ENCODE peak calls at places on chromosome 13, in nine cellular contexts. L, W, S, Y, C, M, H, E and I are unnamed samples.
A peak's percentile ranks its signal among the peaks of the same experiment; 100 is the strongest.

GRCh38 chr13:97385146-97385545 is 48.8 kb upstream of the RAP2A start:
- DNase-seq in Y (no peak), H (peak; percentile 69), W (peak; percentile 68), L (no peak), C (no peak), S (no peak), E (no peak), M (no peak), I (no peak)

GRCh38 chr13:36420437-36420891 is 11.8 kb upstream of the CCNA1 start:
- DNase-seq in W (peak; percentile 74), E (peak; percentile 75), Y (peak; percentile 30), L (peak; percentile 72), S (peak; percentile 16), H (peak; percentile 38), M (peak; percentile 70), C (peak; percentile 92), I (no peak)

GRCh38 chr13:72952529-72953141 is 106.2 kb upstream of the KLF5 start:
- DNase-seq in E (no peak), C (peak; percentile 7), S (no peak), Y (no peak), L (no peak), H (no peak), M (no peak), W (no peak), I (no peak)

GRCh38 chr13:70856025-70856424 is 747.8 kb upstream of the KLHL1 start:
- DNase-seq in M (no peak), Y (no peak), E (no peak), C (no peak), W (no peak), H (no peak), S (no peak), L (no peak), I (no peak)

GRCh38 chr13:44810067-44810840 is 179.0 kb downstream of the NUFIP1 start:
- DNase-seq in C (peak; percentile 23), L (no peak), W (peak; percentile 72), E (no peak), S (no peak), Y (no peak), M (peak; percentile 62), H (peak; percentile 81), I (no peak)

GRCh38 chr13:40495620-40496001 is 170.8 kb downstream of the FOXO1 start:
- DNase-seq in H (no peak), E (no peak), L (no peak), S (no peak), W (no peak), Y (no peak), C (no peak), M (no peak), I (no peak)

GRCh38 chr13:93709511-93710244 is 483.1 kb downstream of the GPC6 start:
- DNase-seq in H (no peak), L (no peak), E (no peak), Y (no peak), M (no peak), W (no peak), S (no peak), C (peak; percentile 23), I (no peak)

GRCh38 chr13:24274452-24274971 is 34.9 kb upstream of the C1QTNF9 start:
- DNase-seq in C (peak; percentile 54), M (no peak), S (no peak), W (no peak), Y (peak; percentile 34), E (peak; percentile 72), L (no peak), H (no peak), I (no peak)

GRCh38 chr13:79349011-79349410 is 57.0 kb downstream of the RBM26 start:
- DNase-seq in H (peak; percentile 64), W (no peak), Y (no peak), S (no peak), L (no peak), C (no peak), E (peak; percentile 30), M (no peak), I (no peak)
- H3K36me3 ChIP-seq in H (peaks cover 14% of the 10 kb centered on the region), W (no peaks in the 10 kb centered on the region), Y (peaks cover 22% of the 10 kb centered on the region), S (peaks cover 12% of the 10 kb centered on the region), L (peaks cover 35% of the 10 kb centered on the region), C (peaks cover 38% of the 10 kb centered on the region), E (peaks cover 2% of the 10 kb centered on the region), M (peaks cover 23% of the 10 kb centered on the region), I (no peaks in the 10 kb centered on the region)

DNA sequence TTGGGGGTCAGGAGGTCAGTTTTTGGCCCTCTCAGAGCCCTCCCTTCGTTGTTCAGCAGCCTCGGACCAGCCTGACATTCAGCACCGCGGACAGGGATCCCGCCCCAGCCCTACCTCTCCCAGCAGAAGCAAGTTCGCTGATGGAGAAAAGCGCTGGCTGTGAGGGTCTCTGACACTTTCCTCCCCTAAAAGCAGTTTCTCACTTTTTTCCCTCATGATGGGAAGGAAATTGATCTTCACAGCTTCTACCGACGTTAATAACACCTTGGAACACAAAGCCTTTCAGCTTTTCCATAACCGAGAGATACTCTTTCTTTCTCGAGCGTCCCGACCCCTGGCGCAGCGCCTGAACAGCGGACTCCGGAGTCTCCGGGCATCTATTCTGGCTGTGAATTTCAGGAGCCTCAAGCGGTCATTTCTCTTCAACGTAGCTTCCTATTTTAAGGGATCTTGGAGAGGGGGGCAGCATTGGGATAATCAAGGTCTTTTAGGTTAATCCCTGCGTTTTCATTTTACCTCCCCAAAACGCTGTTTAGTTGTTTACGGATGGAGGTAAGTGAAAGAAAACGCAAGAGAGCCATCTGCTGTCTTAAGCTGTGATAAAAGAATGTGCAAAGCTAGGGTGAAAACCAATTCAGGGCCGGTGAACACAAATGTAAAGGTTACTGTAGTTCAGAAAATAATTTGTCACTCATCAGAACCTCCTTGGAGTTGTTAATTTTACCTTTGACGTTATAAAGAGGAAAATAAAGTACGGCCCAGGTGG is 467.2 kb downstream of the ITGBL1 start:
- DNase-seq in L (no peak), S (no peak), C (no peak), M (no peak), Y (peak; percentile 39), H (peak; percentile 23), E (peak; percentile 44), W (peak; percentile 28), I (no peak)
- TF ChIP-seq CTCF in L (no peak), S (no peak), C (no peak), M (no peak), Y (no peak), H (no peak), E (no peak), W (no peak), I (peak; percentile 8)

DNA sequence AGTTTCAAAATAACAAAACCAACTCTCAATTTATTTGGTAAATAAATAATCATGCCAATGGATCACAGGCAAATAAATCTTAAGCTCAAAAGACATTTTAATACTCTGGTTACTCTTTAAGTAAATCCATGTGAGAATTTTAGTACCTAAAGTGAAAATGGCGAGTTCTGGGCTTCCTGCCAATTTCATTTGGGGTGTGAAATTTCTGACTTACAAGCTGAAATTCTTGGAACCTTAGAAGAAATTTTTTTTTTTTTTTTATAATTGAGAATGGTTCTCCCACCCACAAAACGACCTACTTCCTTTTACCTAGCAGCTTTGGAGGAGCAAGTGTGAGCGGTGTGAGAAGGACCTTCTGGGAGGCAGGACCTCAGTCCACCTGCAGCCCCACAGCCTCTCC is 354.5 kb upstream of the NBEA start:
- DNase-seq in W (no peak), H (no peak), S (no peak), Y (no peak), L (no peak), C (peak; percentile 38), M (no peak), E (no peak), I (no peak)
- H3K27me3 ChIP-seq in W (no peaks in the 10 kb centered on the region), H (no peaks in the 10 kb centered on the region), S (no peaks in the 10 kb centered on the region), Y (no peaks in the 10 kb centered on the region), L (no peaks in the 10 kb centered on the region), C (no peaks in the 10 kb centered on the region), M (no peaks in the 10 kb centered on the region), E (no peaks in the 10 kb centered on the region), I (no peaks in the 10 kb centered on the region)

GRCh38 chr13:113472355-113473025 is 18.0 kb downstream of the DCUN1D2 start:
- DNase-seq in M (no peak), S (no peak), L (no peak), E (no peak), C (no peak), H (no peak), W (no peak), Y (no peak), I (no peak)

GRCh38 chr13:113474179-113474578 is 16.3 kb downstream of the DCUN1D2 start:
- DNase-seq in S (no peak), E (peak; percentile 86), H (no peak), Y (no peak), C (peak; percentile 28), L (no peak), M (peak; percentile 42), W (no peak), I (no peak)

GRCh38 chr13:113469582-113469981 is 16.3 kb upstream of the ADPRHL1 start:
- DNase-seq in Y (no peak), C (no peak), W (no peak), L (no peak), M (no peak), S (no peak), E (no peak), H (no peak), I (no peak)

GRCh38 chr13:113470073-113470472 is 16.8 kb upstream of the ADPRHL1 start:
- DNase-seq in E (no peak), M (no peak), Y (no peak), C (no peak), H (no peak), S (no peak), L (no peak), W (no peak), I (no peak)

GRCh38 chr13:113471844-113472243 is 18.6 kb upstream of the ADPRHL1 start:
- DNase-seq in Y (no peak), M (no peak), E (no peak), W (no peak), S (no peak), L (no peak), C (no peak), H (no peak), I (no peak)
- H3K36me3 ChIP-seq in Y (peaks cover 24% of the 10 kb centered on the region), M (peaks cover 64% of the 10 kb centered on the region), E (peaks cover 15% of the 10 kb centered on the region), W (peaks cover 5% of the 10 kb centered on the region), S (peaks cover 5% of the 10 kb centered on the region), L (peaks cover 50% of the 10 kb centered on the region), C (peaks cover 39% of the 10 kb centered on the region), H (peaks cover 4% of the 10 kb centered on the region), I (no peaks in the 10 kb centered on the region)

GRCh38 chr13:84821261-84821660 is 939.0 kb upstream of the SLITRK1 start:
- DNase-seq in L (no peak), C (no peak), H (peak; percentile 22), M (no peak), S (no peak), W (no peak), Y (no peak), E (no peak), I (no peak)

GRCh38 chr13:84823528-84823927 is 941.3 kb upstream of the SLITRK1 start:
- DNase-seq in W (no peak), M (no peak), L (no peak), S (no peak), C (no peak), Y (no peak), E (no peak), H (no peak), I (no peak)
- TF ChIP-seq CTCF in W (no peak), M (no peak), L (no peak), S (no peak), C (no peak), Y (no peak), E (no peak), H (no peak), I (no peak)

GRCh38 chr13:33016414-33017409 is at the start of gene KL:
- DNase-seq in L (peak; percentile 67), Y (peak; percentile 49), C (peak; percentile 39), H (no peak), W (peak; percentile 16), E (no peak), M (peak; percentile 29), S (no peak), I (no peak)
- H3K27me3 ChIP-seq in L (peaks cover 7% of the 10 kb centered on the region), Y (no peaks in the 10 kb centered on the region), C (no peaks in the 10 kb centered on the region), H (peaks cover 46% of the 10 kb centered on the region), W (no peaks in the 10 kb centered on the region), E (peaks cover 24% of the 10 kb centered on the region), M (no peaks in the 10 kb centered on the region), S (peaks cover 14% of the 10 kb centered on the region), I (peaks cover 17% of the 10 kb centered on the region)

GRCh38 chr13:112875627-112876026 is 93.4 kb upstream of the MCF2L start:
- DNase-seq in W (no peak), H (no peak), L (peak; percentile 44), E (no peak), C (no peak), Y (no peak), M (no peak), S (no peak), I (no peak)
- H3K36me3 ChIP-seq in W (peaks cover 37% of the 10 kb centered on the region), H (no peaks in the 10 kb centered on the region), L (peaks cover 52% of the 10 kb centered on the region), E (peaks cover 3% of the 10 kb centered on the region), C (no peaks in the 10 kb centered on the region), Y (peaks cover 28% of the 10 kb centered on the region), M (peaks cover 40% of the 10 kb centered on the region), S (peaks cover 8% of the 10 kb centered on the region), I (peaks cover 4% of the 10 kb centered on the region)